ENCODE peak calls at places on chromosomes 6 and 20, in six cellular contexts. A is Panc1, U is stomach, G is endothelial cell of umbilical vein, M is SK-N-SH, O is spleen. J is an unnamed sample.

GRCh38 chr20:63096681-63097335 is 90.0 kb upstream of the BHLHE23 start:
- DNase-seq in A (no peak), U (no peak), G (no peak), M (no peak), O (peak), J (no peak)

GRCh38 chr20:38791940-38792339 is 13.6 kb upstream of the PPP1R16B start:
- DNase-seq in A (no peak), U (no peak), G (no peak), M (no peak), O (no peak), J (no peak)

GRCh38 chr6:125101656-125102055 is 51.9 kb upstream of the TPD52L1 start:
- DNase-seq in A (no peak), U (no peak), G (no peak), M (no peak), O (no peak), J (no peak)

GRCh38 chr6:47977314-47977713 is 133.7 kb downstream of the PTCHD4 start:
- DNase-seq in A (no peak), U (no peak), G (no peak), M (no peak), O (no peak), J (peak)

GRCh38 chr6:29651413-29652197 is 5.3 kb upstream of the MOG start:
- DNase-seq in A (no peak), U (no peak), G (peak), M (peak), O (no peak), J (peak)

GRCh38 chr20:36819662-36820061 is 46.1 kb upstream of the DSN1 start:
- DNase-seq in A (no peak), U (peak), G (no peak), M (no peak), O (no peak), J (peak)

GRCh38 chr6:108711094-108711493 is 137.1 kb upstream of the ARMC2 start:
- DNase-seq in A (no peak), U (no peak), G (no peak), M (no peak), O (no peak), J (no peak)

GRCh38 chr6:138970856-138971425 is 17.1 kb downstream of the REPS1 start:
- DNase-seq in A (peak), U (no peak), G (peak), M (no peak), O (no peak), J (no peak)

GRCh38 chr6:40950986-40951730 is 87.9 kb downstream of the UNC5CL start:
- DNase-seq in A (no peak), U (no peak), G (peak), M (peak), O (no peak), J (peak)

GRCh38 chr6:90028995-90029635 is 134.8 kb downstream of the GJA10 start:
- DNase-seq in A (no peak), U (no peak), G (no peak), M (no peak), O (no peak), J (peak)

GRCh38 chr6:168119539-168119938 is 40.5 kb upstream of the FRMD1 start:
- DNase-seq in A (no peak), U (no peak), G (no peak), M (no peak), O (no peak), J (no peak)

GRCh38 chr20:54044156-54044555 is 26.2 kb downstream of the BCAS1 start:
- DNase-seq in A (no peak), U (no peak), G (no peak), M (no peak), O (no peak), J (no peak)

GRCh38 chr6:152404458-152404857 is 232.7 kb downstream of the SYNE1 start:
- DNase-seq in A (no peak), U (no peak), G (no peak), M (no peak), O (no peak), J (no peak)

GRCh38 chr20:33518071-33518470 is 28.2 kb downstream of the CBFA2T2 start:
- DNase-seq in A (no peak), U (no peak), G (peak), M (no peak), O (no peak), J (no peak)

GRCh38 chr6:45608252-45608911 is 230.6 kb upstream of the SUPT3H start:
- DNase-seq in A (no peak), U (no peak), G (no peak), M (no peak), O (no peak), J (no peak)

GRCh38 chr20:38260025-38260377 is 534 bp downstream of the KIAA1755 start:
- DNase-seq in A (no peak), U (no peak), G (no peak), M (peak), O (no peak), J (peak)

GRCh38 chr6:3193102-3193837 is 34.2 kb downstream of the TUBB2B start:
- DNase-seq in A (no peak), U (no peak), G (no peak), M (no peak), O (no peak), J (peak)

GRCh38 chr6:12595161-12595792 is 121.3 kb upstream of the PHACTR1 start:
- DNase-seq in A (no peak), U (no peak), G (peak), M (no peak), O (no peak), J (no peak)

GRCh38 chr6:91487729-91488392 is 901.0 kb upstream of the MAP3K7 start:
- DNase-seq in A (no peak), U (no peak), G (no peak), M (no peak), O (no peak), J (peak)

GRCh38 chr20:50850721-50851286 is 55.9 kb downstream of the BCAS4 start:
- DNase-seq in A (no peak), U (no peak), G (no peak), M (no peak), O (no peak), J (peak)

GRCh38 chr20:14947536-14947935 is 610.1 kb upstream of the FLRT3 start:
- DNase-seq in A (no peak), U (no peak), G (no peak), M (no peak), O (no peak), J (no peak)

GRCh38 chr6:151675746-151676459 is 131.6 kb upstream of the ESR1 start:
- DNase-seq in A (no peak), U (peak), G (peak), M (peak), O (peak), J (peak)

GRCh38 chr20:50460115-50460607 is 50.0 kb upstream of the PTPN1 start:
- DNase-seq in A (no peak), U (no peak), G (no peak), M (no peak), O (no peak), J (no peak)

GRCh38 chr6:2764610-2765165 is 505 bp upstream of the WRNIP1 start:
- DNase-seq in A (no peak), U (no peak), G (no peak), M (peak), O (peak), J (peak)

GRCh38 chr20:37343212-37343993 is 2.5 kb upstream of the SRC start:
- DNase-seq in A (no peak), U (peak), G (no peak), M (no peak), O (peak), J (no peak)

GRCh38 chr20:63529861-63530787 is 7.1 kb downstream of the PTK6 start:
- DNase-seq in A (no peak), U (no peak), G (no peak), M (peak), O (peak), J (no peak)

GRCh38 chr20:34825530-34826362 is at the start of gene NCOA6:
- DNase-seq in A (peak), U (peak), G (peak), M (peak), O (peak), J (peak)

GRCh38 chr20:34829191-34829590 is 3.7 kb upstream of the NCOA6 start:
- DNase-seq in A (no peak), U (no peak), G (no peak), M (no peak), O (no peak), J (peak)

GRCh38 chr20:34820805-34821578 is 4.5 kb downstream of the NCOA6 start:
- DNase-seq in A (no peak), U (no peak), G (no peak), M (no peak), O (no peak), J (no peak)

GRCh38 chr20:34824026-34824860 is 1.2 kb downstream of the NCOA6 start:
- DNase-seq in A (peak), U (peak), G (peak), M (peak), O (peak), J (peak)

DNA sequence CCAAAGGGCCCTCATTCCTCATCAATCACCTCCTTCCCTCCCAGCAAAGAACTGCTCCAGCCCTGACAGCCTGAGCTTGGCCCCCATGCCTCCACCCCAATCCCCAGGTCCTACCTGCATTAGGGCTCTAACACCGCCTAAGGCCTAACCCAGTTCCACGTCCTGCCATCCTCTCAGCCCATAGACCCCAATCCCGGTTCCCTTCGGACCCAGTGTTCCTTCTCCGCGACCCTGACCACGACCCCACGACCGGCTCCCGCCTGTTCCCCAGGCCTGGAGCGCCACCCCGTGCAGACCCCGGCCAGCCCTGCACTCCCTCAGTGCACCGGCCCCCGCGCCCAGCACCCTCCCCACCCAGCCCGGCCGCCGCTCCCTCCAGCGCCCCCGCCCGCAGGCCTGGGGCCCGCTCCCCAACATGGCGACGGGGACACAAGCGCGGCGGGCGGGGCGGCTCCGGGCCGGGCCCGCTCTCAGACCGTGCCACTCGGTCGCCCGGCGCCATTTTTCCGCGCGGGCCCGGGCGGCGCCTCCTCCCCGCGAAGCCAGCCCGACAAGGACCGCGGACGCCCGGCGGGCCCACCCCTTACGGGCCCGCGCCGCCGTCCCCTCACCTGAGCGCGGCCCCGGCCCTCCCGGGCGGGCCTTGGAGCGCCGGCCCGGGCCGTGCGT is 456 bp downstream of the NCOA6 start:
- DNase-seq in A (no peak), U (peak), G (peak), M (peak), O (peak), J (peak)
- TF ChIP-seq POLR2AphosphoS5 in A (no peak), U (no peak), G (peak), M (no peak), O (no peak), J (no peak)

GRCh38 chr20:31605031-31605901 is at the start of gene ID1:
- DNase-seq in A (peak), U (peak), G (peak), M (peak), O (peak), J (peak)
- TF ChIP-seq CTCF in A (no peak), U (no peak), G (no peak), M (no peak), O (no peak), J (no peak)

DNA sequence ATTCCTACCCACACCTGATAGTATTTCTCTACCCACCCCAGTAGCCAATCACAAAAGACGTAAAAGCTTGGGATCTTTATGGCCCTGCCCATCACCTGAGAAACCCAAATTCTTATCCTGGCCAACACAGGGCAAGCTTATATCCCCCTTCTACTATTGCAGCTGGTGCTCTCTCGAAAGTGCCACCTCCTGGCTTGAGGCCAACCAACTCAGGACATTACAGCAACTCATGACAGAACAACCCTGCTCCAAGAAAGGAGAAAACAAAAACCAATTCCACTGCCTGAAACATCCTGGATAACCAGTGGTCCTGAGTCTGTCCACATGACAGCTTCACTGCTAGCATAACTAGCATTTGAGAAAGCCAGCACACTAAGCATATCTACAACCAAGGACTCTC is 97.9 kb downstream of the CFAP61 start:
- DNase-seq in A (no peak), U (no peak), G (no peak), M (no peak), O (no peak), J (no peak)
- H3K27ac ChIP-seq in A (no peak), U (no peak), G (no peak), M (no peak), O (no peak), J (no peak)

DNA sequence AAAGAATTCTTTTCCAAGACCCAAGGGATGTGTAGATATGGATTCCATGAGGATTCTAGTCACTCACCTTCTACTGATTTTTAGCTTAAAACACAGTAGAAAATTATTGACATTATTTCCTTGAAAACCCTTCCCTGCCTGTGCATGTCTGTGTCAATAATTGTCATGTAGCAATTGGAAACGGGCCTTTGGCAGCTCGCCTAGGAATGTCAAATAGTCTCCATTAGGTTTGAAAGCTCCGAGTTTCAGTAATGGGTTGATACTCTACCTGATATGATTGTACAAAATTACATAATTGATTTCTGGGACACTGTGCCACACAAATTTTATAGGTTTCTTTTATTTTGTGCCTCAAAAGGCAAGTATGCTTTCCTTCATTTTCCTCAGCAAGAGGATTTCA is 515.2 kb upstream of the ARID1B start:
- DNase-seq in A (no peak), U (no peak), G (no peak), M (peak), O (no peak), J (no peak)
- TF ChIP-seq POLR2AphosphoS5 in A (no peak), U (no peak), G (no peak), M (no peak), O (no peak), J (no peak)

GRCh38 chr6:107082045-107082444 is 33.3 kb downstream of the BEND3 start:
- DNase-seq in A (no peak), U (no peak), G (no peak), M (no peak), O (no peak), J (peak)
- TF ChIP-seq CTCF in A (no peak), U (no peak), G (no peak), M (no peak), O (no peak), J (no peak)

DNA sequence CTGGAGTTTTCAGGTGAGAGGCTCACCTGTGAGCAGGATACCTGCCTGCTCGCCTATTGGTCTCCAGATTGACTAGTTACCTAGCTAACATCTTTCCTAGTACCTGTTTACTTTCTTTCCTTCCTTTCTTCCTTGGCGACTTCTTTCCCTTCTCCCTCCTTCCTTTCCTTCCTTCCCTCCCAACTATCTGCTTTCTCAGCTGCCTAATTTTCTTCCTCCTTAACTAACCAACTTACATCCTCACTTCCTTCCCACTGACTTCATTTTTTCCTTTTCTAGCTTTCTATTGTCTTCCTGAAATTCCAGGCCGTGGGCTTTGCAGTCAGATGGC is 285 bp downstream of the SGK2 start:
- DNase-seq in A (no peak), U (no peak), G (no peak), M (no peak), O (no peak), J (no peak)
- H3K27ac ChIP-seq in A (no peak), U (peak), G (no peak), M (no peak), O (no peak), J (no peak)

DNA sequence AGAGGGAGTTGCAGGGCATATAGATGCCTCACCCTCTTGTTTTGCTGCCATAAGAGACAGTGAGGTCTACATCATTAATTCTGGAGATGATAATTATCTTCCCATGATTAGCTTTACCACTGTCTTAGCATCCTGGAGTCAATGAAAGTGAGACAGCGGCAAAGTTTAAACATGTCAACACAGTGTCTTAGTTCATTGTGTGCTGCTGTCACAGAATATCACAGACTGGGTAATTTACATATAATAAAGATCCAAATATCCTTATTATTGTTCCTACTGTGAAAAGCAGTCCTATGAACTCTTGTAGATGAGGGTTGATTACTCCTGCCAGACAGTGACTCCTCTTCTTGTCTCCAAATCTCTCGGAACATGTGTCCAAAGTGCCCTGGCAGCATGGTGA is 658.6 kb upstream of the ADGRB3 start:
- DNase-seq in A (no peak), U (no peak), G (no peak), M (no peak), O (no peak), J (no peak)
- TF ChIP-seq POLR2AphosphoS5 in A (no peak), U (no peak), G (no peak), M (no peak), O (no peak), J (no peak)

GRCh38 chr6:42197574-42198362 is 3.0 kb upstream of the GUCA1B start:
- DNase-seq in A (no peak), U (peak), G (peak), M (no peak), O (no peak), J (no peak)

GRCh38 chr6:42195415-42195814 is 659 bp upstream of the GUCA1B start:
- DNase-seq in A (no peak), U (no peak), G (no peak), M (no peak), O (no peak), J (no peak)

GRCh38 chr6:42194056-42194455 is 700 bp downstream of the GUCA1B start:
- DNase-seq in A (no peak), U (no peak), G (no peak), M (no peak), O (no peak), J (no peak)

GRCh38 chr6:42190784-42191183 is 4.0 kb downstream of the GUCA1B start:
- DNase-seq in A (no peak), U (no peak), G (no peak), M (no peak), O (no peak), J (no peak)

DNA sequence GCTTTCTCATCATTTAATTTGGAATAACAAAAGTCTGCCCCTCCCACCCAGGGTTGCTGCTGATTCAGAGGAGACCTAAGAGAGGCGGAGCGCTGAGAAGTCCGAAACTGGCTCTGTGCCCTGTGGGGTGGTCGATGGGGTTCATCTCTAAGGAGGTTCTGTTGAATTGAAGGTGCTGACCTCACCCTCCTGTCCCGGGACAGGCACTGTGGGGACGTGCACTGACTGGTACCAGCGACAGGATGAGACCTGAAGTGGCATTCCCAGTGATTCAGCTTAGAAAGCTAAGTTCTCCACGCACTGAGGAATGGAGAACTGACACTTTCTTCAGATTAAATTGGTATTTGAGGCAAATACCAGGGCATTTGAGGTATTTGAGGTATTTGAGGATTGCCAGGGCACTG is 1.3 kb downstream of the GUCA1B start:
- DNase-seq in A (no peak), U (no peak), G (no peak), M (no peak), O (no peak), J (peak)
- TF ChIP-seq CTCF in A (no peak), U (no peak), G (no peak), M (no peak), O (no peak), J (no peak)

GRCh38 chr6:26022737-26023136 is 60.1 kb downstream of the TRIM38 start:
- DNase-seq in A (no peak), U (no peak), G (no peak), M (no peak), O (no peak), J (no peak)
- H3K27ac ChIP-seq in A (peak), U (no peak), G (peak), M (peak), O (peak), J (peak)

J was measured in GM23338.